ENCODE peak calls at places on chromosome 3, in eight cellular contexts. N is GM23338, G is astrocyte, P is MCF 10A, Y is endothelial cell, R is kidney epithelial cell, W is uterus, I is heart left ventricle. B is an unnamed sample.

GRCh38 chr3:156837130-156837529 is 11.0 kb downstream of the LEKR1 start:
- DNase-seq in N (no peak), P (peak), I (no peak), W (no peak), R (no peak), Y (no peak), G (peak), B (no peak)

GRCh38 chr3:152444029-152444641 is 175.4 kb downstream of the MBNL1 start:
- DNase-seq in I (no peak), R (peak), G (peak), W (no peak), N (peak), Y (no peak), P (peak), B (no peak)

GRCh38 chr3:124850633-124851032 is 36.5 kb downstream of the ITGB5 start:
- DNase-seq in G (peak), I (no peak), N (no peak), Y (no peak), W (no peak), P (no peak), R (no peak), B (no peak)

GRCh38 chr3:27078246-27078913 is 290.8 kb downstream of the NEK10 start:
- DNase-seq in R (no peak), N (peak), I (no peak), G (no peak), W (no peak), P (no peak), Y (no peak), B (no peak)

GRCh38 chr3:117439812-117440211 is 730.2 kb downstream of the TUSC7 start:
- DNase-seq in N (peak), Y (peak), R (no peak), G (peak), W (no peak), I (no peak), P (peak), B (no peak)

GRCh38 chr3:150302246-150302645 is 105.9 kb upstream of the TSC22D2 start:
- DNase-seq in N (no peak), R (no peak), W (no peak), Y (no peak), I (no peak), G (no peak), P (no peak), B (no peak)

GRCh38 chr3:132145833-132146232 is 111.0 kb upstream of the CPNE4 start:
- DNase-seq in I (no peak), R (no peak), N (no peak), W (no peak), G (no peak), P (no peak), Y (no peak), B (no peak)

GRCh38 chr3:194872669-194872977 is 186.9 kb downstream of the FAM43A start:
- DNase-seq in R (no peak), W (no peak), P (peak), N (peak), G (peak), I (no peak), Y (no peak), B (no peak)

GRCh38 chr3:177491301-177492031 is 294.2 kb upstream of the TBL1XR1 start:
- DNase-seq in W (no peak), P (no peak), Y (peak), I (peak), R (no peak), N (no peak), G (no peak), B (no peak)

GRCh38 chr3:134059680-134060560 is 30.2 kb upstream of the SLCO2A1 start:
- DNase-seq in G (peak), Y (no peak), I (no peak), N (no peak), W (no peak), P (peak), R (no peak), B (peak)

GRCh38 chr3:156723182-156723619 is 48.8 kb downstream of the TIPARP start:
- DNase-seq in N (no peak), G (no peak), P (no peak), W (no peak), R (no peak), I (peak), Y (no peak), B (no peak)

GRCh38 chr3:184005981-184006507 is 11.6 kb downstream of the ABCC5 start:
- DNase-seq in R (peak), W (peak), N (peak), I (peak), Y (peak), G (peak), P (peak), B (no peak)

GRCh38 chr3:190446492-190447301 is 3.0 kb downstream of the TMEM207 start:
- DNase-seq in G (no peak), P (no peak), W (no peak), N (no peak), I (no peak), R (no peak), Y (no peak), B (no peak)

GRCh38 chr3:53375019-53375418 is 27.7 kb upstream of the DCP1A start:
- DNase-seq in I (peak), G (no peak), Y (peak), W (peak), R (no peak), N (peak), P (peak), B (no peak)

GRCh38 chr3:69775751-69776150 is 36.5 kb downstream of the MITF start:
- DNase-seq in Y (no peak), R (no peak), N (no peak), W (no peak), G (no peak), P (no peak), I (no peak), B (no peak)
- TF ChIP-seq CTCF in Y (no peak), R (no peak), N (no peak), W (no peak), G (no peak), P (no peak), I (no peak), B (no peak)

GRCh38 chr3:39065197-39065596 is 13.4 kb downstream of the WDR48 start:
- DNase-seq in Y (peak), G (peak), N (peak), I (no peak), P (peak), W (no peak), R (peak), B (no peak)
- TF ChIP-seq CTCF in Y (no peak), G (peak), N (peak), I (peak), P (peak), W (peak), R (peak), B (peak)

GRCh38 chr3:46707601-46708011 is 6.4 kb downstream of the TMIE start:
- DNase-seq in Y (no peak), N (no peak), W (peak), P (no peak), I (no peak), G (no peak), R (no peak), B (no peak)

GRCh38 chr3:46705022-46705530 is 3.9 kb downstream of the TMIE start:
- DNase-seq in P (peak), N (peak), R (no peak), W (peak), Y (peak), I (peak), G (peak), B (no peak)

GRCh38 chr3:46708401-46709146 is 7.4 kb downstream of the TMIE start:
- DNase-seq in W (peak), P (no peak), G (no peak), Y (no peak), N (no peak), I (no peak), R (no peak), B (no peak)

GRCh38 chr3:46706771-46707582 is 5.8 kb downstream of the TMIE start:
- DNase-seq in Y (no peak), G (no peak), R (no peak), N (peak), W (peak), P (no peak), I (no peak), B (no peak)

GRCh38 chr3:46705751-46706572 is 4.8 kb downstream of the TMIE start:
- DNase-seq in I (no peak), R (no peak), N (no peak), Y (no peak), P (peak), W (no peak), G (peak), B (no peak)
- TF ChIP-seq CTCF in I (no peak), R (no peak), N (no peak), Y (no peak), P (no peak), W (no peak), G (peak), B (no peak)

DNA sequence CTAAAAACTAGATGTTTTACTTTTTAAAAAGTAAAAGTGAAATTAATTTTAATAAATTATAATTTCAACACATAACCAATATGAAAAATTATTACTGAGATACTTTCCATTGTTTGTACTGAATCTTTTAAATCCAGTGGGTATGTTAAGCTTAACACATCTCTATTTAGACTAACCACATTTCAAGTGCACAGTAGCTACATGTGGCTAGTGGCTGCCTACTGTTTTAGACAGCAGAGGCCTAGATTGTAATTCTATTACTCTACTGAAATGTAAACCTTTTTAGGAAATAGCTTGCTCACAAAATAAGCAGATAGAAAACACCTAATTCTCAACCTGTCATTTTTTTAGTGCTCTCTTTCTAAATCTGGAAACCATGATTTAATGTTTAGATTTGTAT is 4.9 kb downstream of the TCAIM start:
- DNase-seq in Y (no peak), W (no peak), R (no peak), N (no peak), P (no peak), I (no peak), G (no peak), B (no peak)
- TF ChIP-seq CTCF in Y (no peak), W (no peak), R (no peak), N (no peak), P (no peak), I (no peak), G (no peak), B (no peak)

GRCh38 chr3:139173372-139174108 is 128.8 kb upstream of the PRR23C start:
- DNase-seq in P (peak), R (no peak), G (peak), I (no peak), W (no peak), N (no peak), Y (no peak), B (no peak)
- TF ChIP-seq CTCF in P (no peak), R (no peak), G (no peak), I (no peak), W (no peak), N (no peak), Y (no peak), B (no peak)

DNA sequence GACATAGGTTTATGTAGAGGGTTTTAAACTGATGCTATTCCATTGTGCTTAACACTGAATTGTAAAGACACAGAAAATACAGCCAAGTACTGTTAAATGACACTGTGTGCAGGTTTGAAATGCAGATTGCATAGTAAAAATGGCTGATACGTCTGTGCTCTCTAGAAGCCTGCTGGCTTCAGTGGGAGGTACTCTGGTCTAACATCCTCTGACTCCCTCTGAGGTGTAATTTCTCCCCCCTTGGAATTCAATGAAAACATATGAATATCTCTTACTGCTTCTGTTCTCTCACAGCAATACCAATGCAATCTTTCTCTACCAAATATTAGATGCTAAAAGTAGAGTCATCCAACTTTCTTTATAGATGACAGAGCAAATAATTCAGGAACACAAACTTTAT is 176.6 kb downstream of the SLC9A9 start:
- DNase-seq in W (no peak), Y (no peak), P (no peak), R (no peak), I (no peak), G (no peak), N (no peak), B (no peak)
- TF ChIP-seq CTCF in W (no peak), Y (no peak), P (no peak), R (no peak), I (no peak), G (no peak), N (no peak), B (no peak)

DNA sequence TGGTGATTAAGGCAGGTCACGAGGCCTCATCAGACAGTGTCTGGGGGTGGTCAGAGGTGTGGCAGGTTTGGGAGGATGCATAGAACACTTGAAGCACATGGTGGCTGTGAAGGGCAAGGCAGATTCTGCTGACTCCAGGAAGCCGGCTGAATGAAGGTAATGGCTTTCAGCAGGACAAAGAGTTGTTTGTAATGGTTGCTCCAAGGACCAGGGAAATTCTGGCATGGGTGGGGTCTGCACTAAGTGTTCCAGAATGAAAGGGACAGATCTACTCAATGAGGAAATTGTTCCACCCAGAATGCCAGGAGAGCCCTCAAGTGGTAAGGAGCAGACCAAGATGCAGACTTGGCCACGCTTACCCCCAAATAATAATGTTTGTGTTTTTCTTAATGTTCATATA is 70.7 kb upstream of the ACAD9 start:
- DNase-seq in R (no peak), P (no peak), I (no peak), W (no peak), G (no peak), Y (no peak), N (no peak), B (no peak)
- TF ChIP-seq CTCF in R (no peak), P (no peak), I (no peak), W (no peak), G (no peak), Y (no peak), N (no peak), B (no peak)

GRCh38 chr3:12603969-12604368 is 47.1 kb downstream of the MKRN2 start:
- DNase-seq in Y (no peak), I (no peak), N (no peak), P (no peak), W (no peak), G (no peak), R (no peak), B (no peak)

GRCh38 chr3:12598890-12599289 is 42.0 kb downstream of the MKRN2 start:
- DNase-seq in W (no peak), R (no peak), I (no peak), P (no peak), G (no peak), Y (no peak), N (no peak), B (no peak)

DNA sequence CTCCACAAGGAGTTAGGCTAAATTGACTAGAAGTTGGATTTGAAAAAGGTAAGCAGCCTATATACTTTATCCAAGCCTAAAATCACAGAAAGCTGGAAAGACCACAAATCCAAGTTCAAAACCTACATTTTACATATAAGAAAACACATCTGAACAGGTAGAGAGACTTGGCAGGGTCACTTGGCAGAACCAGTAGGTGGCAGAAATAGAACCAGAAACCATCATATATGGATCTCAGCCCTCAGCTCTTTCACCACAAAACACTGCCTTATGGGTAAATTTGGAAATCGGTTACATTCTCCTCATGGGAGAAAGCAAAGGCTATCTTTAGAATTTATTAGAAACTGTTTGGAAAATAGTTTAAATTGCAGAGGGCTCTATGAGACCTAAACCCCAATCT is 44.2 kb downstream of the MKRN2 start:
- DNase-seq in R (no peak), W (no peak), G (no peak), Y (no peak), P (no peak), I (no peak), N (no peak), B (no peak)
- TF ChIP-seq CTCF in R (peak), W (peak), G (no peak), Y (no peak), P (no peak), I (no peak), N (peak), B (peak)

GRCh38 chr3:122100591-122101491 is 45.7 kb downstream of the CD86 start:
- DNase-seq in Y (no peak), W (no peak), R (no peak), G (no peak), P (no peak), N (peak), I (no peak), B (no peak)

GRCh38 chr3:122103821-122104514 is 48.8 kb downstream of the CD86 start:
- DNase-seq in G (no peak), P (no peak), R (no peak), W (no peak), N (no peak), I (no peak), Y (no peak), B (peak)

GRCh38 chr3:122102191-122102935 is 47.2 kb downstream of the CD86 start:
- DNase-seq in I (no peak), Y (no peak), W (no peak), G (no peak), R (no peak), P (no peak), N (no peak), B (peak)

GRCh38 chr3:122099255-122099654 is 44.1 kb downstream of the CD86 start:
- DNase-seq in G (no peak), N (no peak), Y (no peak), W (no peak), R (no peak), I (no peak), P (no peak), B (no peak)

GRCh38 chr3:122101646-122102045 is 46.5 kb downstream of the CD86 start:
- DNase-seq in G (peak), P (peak), R (peak), I (no peak), W (no peak), N (peak), Y (peak), B (no peak)
- TF ChIP-seq CTCF in G (peak), P (peak), R (peak), I (no peak), W (no peak), N (peak), Y (no peak), B (peak)

GRCh38 chr3:79368403-79368802 is 399.4 kb downstream of the ROBO1 start:
- DNase-seq in I (no peak), W (no peak), R (peak), P (no peak), N (peak), G (peak), Y (no peak), B (no peak)

GRCh38 chr3:79367803-79368202 is 400.0 kb downstream of the ROBO1 start:
- DNase-seq in Y (no peak), G (no peak), W (no peak), P (no peak), I (no peak), R (no peak), N (no peak), B (no peak)

GRCh38 chr3:79367066-79367465 is 400.7 kb downstream of the ROBO1 start:
- DNase-seq in W (no peak), N (no peak), I (no peak), R (peak), G (peak), Y (no peak), P (no peak), B (no peak)

GRCh38 chr3:79366414-79366813 is 401.4 kb downstream of the ROBO1 start:
- DNase-seq in Y (no peak), W (no peak), N (no peak), G (peak), P (no peak), I (no peak), R (no peak), B (no peak)

DNA sequence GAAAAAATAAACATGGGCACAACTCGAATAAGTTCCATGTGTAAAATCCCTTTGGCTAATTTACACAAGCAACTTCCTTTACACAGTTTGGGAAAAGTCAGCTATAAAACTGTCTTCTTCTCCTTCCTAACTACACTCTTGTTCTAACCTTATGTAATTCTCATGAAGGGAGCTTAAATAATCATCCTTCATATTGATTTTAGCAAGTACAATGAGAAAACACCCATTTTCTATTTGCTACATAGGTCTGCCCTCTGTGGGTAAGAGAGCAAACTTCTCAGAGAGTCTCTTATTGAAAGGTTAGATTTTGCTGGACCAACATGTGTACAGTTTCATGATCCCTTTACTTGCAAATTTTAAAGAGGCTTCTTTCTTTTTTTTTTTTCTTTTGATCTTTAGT is 398.5 kb downstream of the ROBO1 start:
- DNase-seq in N (peak), P (no peak), I (no peak), R (no peak), G (no peak), W (no peak), Y (no peak), B (no peak)
- TF ChIP-seq CTCF in N (peak), P (no peak), I (no peak), R (peak), G (peak), W (no peak), Y (peak), B (peak)